ENCODE peak calls at places on chromosomes 1 and 21, in five cellular contexts. O is tibial nerve, X is breast epithelium, L is suprapubic skin, S is esophagus squamous epithelium. R is an unnamed sample.

GRCh38 chr1:151516031-151516511 is 4.9 kb downstream of the CGN start:
- DNase-seq in L (no peak), S (no peak), O (no peak), X (no peak), R (no peak)

GRCh38 chr1:246564839-246565750 is 966 bp downstream of the TFB2M start:
- DNase-seq in S (no peak), L (no peak), X (no peak), O (no peak), R (peak)

GRCh38 chr21:30044447-30045064 is 104.8 kb upstream of the GRIK1 start:
- DNase-seq in X (no peak), S (no peak), L (no peak), O (peak), R (peak)

GRCh38 chr1:20974069-20974468 is 187.0 kb upstream of the HP1BP3 start:
- DNase-seq in S (no peak), O (no peak), X (no peak), L (no peak), R (no peak)

GRCh38 chr1:164641353-164641730 is 82.4 kb downstream of the PBX1 start:
- DNase-seq in S (no peak), X (no peak), O (no peak), L (no peak), R (no peak)

GRCh38 chr1:242691603-242691945 is 167.1 kb upstream of the PLD5 start:
- DNase-seq in L (no peak), X (no peak), S (no peak), O (no peak), R (no peak)

GRCh38 chr1:111963985-111964738 is 25.3 kb downstream of the KCND3 start:
- DNase-seq in S (no peak), O (no peak), X (no peak), L (no peak), R (no peak)

GRCh38 chr1:54220004-54220811 is 20.2 kb downstream of the MRPL37 start:
- DNase-seq in S (no peak), X (no peak), L (no peak), O (peak), R (peak)

GRCh38 chr1:21220815-21221214 is 44.1 kb upstream of the EIF4G3 start:
- DNase-seq in L (no peak), S (no peak), O (no peak), X (no peak), R (no peak)

GRCh38 chr21:15751561-15751960 is 21.8 kb downstream of the USP25 start:
- DNase-seq in O (no peak), L (no peak), S (no peak), X (no peak), R (no peak)

GRCh38 chr1:116514708-116515525 is 55.9 kb downstream of the CD58 start:
- DNase-seq in L (no peak), X (no peak), S (no peak), O (no peak), R (no peak)

GRCh38 chr1:179785025-179785424 is 41.9 kb downstream of the FAM163A start:
- DNase-seq in L (no peak), S (no peak), X (no peak), O (no peak), R (no peak)

GRCh38 chr1:23867953-23868847 is at the start of gene FUCA1:
- DNase-seq in O (peak), S (peak), X (peak), L (peak), R (peak)
- TF ChIP-seq POLR2A in O (peak), S (peak), X (no peak), L (peak), R (peak)

GRCh38 chr1:40267767-40268187 is 9.7 kb downstream of the ZMPSTE24 start:
- DNase-seq in X (no peak), L (no peak), O (no peak), S (no peak), R (peak)

GRCh38 chr1:40265919-40266318 is 7.9 kb downstream of the ZMPSTE24 start:
- DNase-seq in O (no peak), L (no peak), S (no peak), X (no peak), R (no peak)

GRCh38 chr1:40270152-40270834 is 12.3 kb downstream of the ZMPSTE24 start:
- DNase-seq in O (no peak), S (no peak), X (no peak), L (no peak), R (no peak)

GRCh38 chr1:40266786-40267535 is 8.9 kb downstream of the ZMPSTE24 start:
- DNase-seq in O (no peak), S (no peak), X (no peak), L (no peak), R (no peak)

DNA sequence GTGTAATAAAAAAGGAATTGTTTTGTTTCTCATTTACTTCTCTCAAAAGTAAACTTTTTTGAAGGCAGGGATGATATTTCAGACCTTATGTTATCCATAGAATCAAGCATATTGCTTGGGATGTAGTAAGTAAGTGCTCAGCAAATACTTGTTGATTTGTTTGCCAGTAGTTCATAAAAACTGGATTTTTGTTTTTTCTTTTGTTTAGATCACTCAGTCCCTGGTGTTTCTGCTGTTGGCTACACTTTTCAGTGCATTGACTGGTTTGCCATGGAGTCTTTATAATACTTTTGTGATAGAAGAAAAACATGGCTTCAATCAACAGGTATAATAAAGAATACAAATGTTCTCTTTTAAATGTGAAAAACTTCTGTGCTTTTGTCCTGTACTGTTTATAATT is 10.2 kb downstream of the ZMPSTE24 start:
- DNase-seq in L (no peak), S (no peak), O (no peak), X (no peak), R (no peak)
- TF ChIP-seq POLR2A in L (no peak), S (no peak), O (no peak), X (no peak), R (no peak)

GRCh38 chr1:15835741-15836510 is 11.6 kb upstream of the SPEN start:
- DNase-seq in S (peak), L (peak), X (peak), O (peak), R (peak)
- TF ChIP-seq POLR2A in S (peak), L (peak), X (peak), O (peak), R (peak)

GRCh38 chr1:222709700-222710153 is 2.6 kb downstream of the AIDA start:
- DNase-seq in O (no peak), L (no peak), X (no peak), S (no peak), R (peak)

GRCh38 chr1:222716393-222716792 is 4.0 kb downstream of the BROX start:
- DNase-seq in S (no peak), X (no peak), L (no peak), O (no peak), R (no peak)

GRCh38 chr1:222711319-222712252 is 705 bp downstream of the AIDA start:
- DNase-seq in L (no peak), X (no peak), S (peak), O (peak), R (peak)

GRCh38 chr1:222712253-222713090 is at the start of the genes AIDA and BROX:
- DNase-seq in S (peak), X (peak), L (peak), O (peak), R (peak)

DNA sequence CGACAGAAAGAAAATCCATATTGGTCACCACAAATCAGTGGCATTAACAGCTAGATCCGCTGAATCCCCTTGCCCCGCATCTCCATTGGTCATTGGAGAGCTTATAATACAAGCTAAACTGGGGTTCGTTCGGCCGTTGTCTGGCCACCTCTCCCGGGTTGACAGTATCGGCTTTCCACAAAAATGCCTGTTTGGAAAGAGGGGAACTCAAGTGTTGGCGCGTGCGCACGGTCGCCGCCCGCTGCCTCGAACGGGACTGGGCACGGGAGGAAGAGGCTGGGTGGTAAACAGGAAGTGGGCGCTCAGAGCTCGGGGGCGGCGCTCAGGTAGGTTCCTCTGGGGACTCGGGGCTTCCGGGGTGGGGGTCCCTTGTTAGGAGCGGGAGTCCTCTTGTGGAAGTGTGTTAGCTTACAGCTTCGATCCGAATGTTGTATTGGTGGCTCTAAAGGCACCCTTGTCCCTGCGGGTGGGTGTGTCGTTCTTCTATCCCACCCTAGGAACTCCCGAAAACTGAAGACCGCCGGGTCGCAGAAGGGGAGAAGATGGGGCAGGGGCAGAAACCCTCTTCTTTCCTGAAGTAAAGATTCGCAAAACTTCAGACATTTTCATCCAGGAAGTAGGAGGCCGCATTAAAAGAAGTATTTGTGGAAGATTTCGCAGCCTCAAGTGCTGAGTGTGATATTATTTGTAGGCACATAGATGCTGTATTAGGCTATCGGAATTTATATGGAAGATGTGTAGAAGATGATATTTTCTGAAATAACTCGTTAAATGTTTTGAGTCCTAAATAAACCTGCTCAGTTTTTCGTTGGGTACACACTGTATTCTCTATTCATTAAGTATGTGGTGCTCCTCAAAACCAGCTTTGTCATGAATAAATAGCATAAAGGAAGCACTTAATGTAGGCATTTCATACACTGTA is 988 bp downstream of the BROX start:
- DNase-seq in L (peak), O (peak), S (peak), X (peak), R (peak)
- TF ChIP-seq POLR2A in L (peak), O (peak), S (peak), X (peak), R (peak)

DNA sequence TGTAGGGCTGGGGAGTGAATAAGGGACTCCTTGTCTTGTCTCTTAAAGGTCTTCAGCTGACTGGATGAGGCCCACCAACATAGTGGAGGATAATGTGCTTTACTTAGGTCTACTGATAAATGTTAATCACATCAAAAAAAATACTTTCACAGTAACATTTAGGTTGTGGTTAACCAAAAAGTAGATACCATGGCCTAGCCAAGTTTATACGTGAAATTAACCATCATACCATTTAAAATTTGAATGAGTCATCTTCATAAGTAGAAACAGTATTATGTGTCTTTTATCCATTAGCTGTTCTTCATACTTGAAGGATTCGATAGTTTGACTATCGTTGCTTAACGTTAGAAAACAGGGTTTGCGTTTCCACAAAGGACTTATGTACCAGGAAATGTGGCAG is 80.9 kb downstream of the MTR start:
- DNase-seq in L (no peak), O (no peak), X (no peak), S (no peak), R (no peak)
- TF ChIP-seq POLR2A in L (no peak), O (no peak), X (no peak), S (no peak), R (no peak)

DNA sequence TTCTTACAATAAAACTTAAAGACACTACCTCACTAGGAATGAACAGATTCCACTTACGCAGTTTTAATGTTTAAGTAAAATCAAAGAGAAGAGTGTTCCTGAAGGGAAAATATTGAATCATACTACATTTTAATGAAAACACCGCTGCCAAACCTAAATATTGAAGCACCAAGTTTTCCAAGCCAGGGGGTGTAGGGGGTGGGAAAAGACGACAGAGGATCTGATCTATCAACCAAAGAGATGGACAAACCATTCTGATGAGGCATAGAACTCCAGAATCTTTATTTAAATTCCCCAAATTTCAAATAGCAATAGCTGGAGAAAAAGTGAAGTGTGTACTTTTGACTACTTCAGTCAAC is 1.2 kb downstream of the ELK4 start:
- DNase-seq in L (no peak), S (no peak), X (no peak), O (no peak), R (no peak)
- TF ChIP-seq POLR2A in L (no peak), S (no peak), X (no peak), O (no peak), R (no peak)

R was measured in erythroblast.